ENCODE peak calls at places on chromosome 4, in eight cellular contexts. One of them, this sample, is unnamed.
A peak's percentile ranks its signal among the peaks of the same experiment; 100 is the strongest.

GRCh38 chr4:151021637-151022334 is 6.7 kb upstream of the LRBA start:
- DNase-seq in epithelial cell of esophagus: no peak
- DNase-seq in HFF-Myc: no peak
- DNase-seq in astrocyte: no peak
- DNase-seq in Panc1: no peak
- DNase-seq in AG04449: no peak
- DNase-seq in Caco-2: no peak
- DNase-seq in IMR-90: no peak
- DNase-seq in this sample: no peak

GRCh38 chr4:79653871-79654270 is 245.8 kb upstream of the GK2 start:
- DNase-seq in Panc1: no peak
- DNase-seq in HFF-Myc: no peak
- DNase-seq in IMR-90: no peak
- DNase-seq in epithelial cell of esophagus: peak; percentile 65
- DNase-seq in AG04449: no peak
- DNase-seq in astrocyte: no peak
- DNase-seq in Caco-2: no peak
- DNase-seq in this sample: no peak

GRCh38 chr4:177127658-177128057 is 182.0 kb upstream of the NEIL3 start:
- DNase-seq in AG04449: no peak
- DNase-seq in IMR-90: peak; percentile 4
- DNase-seq in astrocyte: peak; percentile 55
- DNase-seq in Caco-2: no peak
- DNase-seq in epithelial cell of esophagus: peak; percentile 53
- DNase-seq in HFF-Myc: no peak
- DNase-seq in Panc1: no peak
- DNase-seq in this sample: no peak

GRCh38 chr4:1939664-1940509 is 68.7 kb downstream of the NSD2 start:
- DNase-seq in Panc1: no peak
- DNase-seq in epithelial cell of esophagus: peak; percentile 79
- DNase-seq in AG04449: peak; percentile 68
- DNase-seq in HFF-Myc: peak; percentile 86
- DNase-seq in astrocyte: peak; percentile 98
- DNase-seq in Caco-2: no peak
- DNase-seq in IMR-90: peak; percentile 95
- DNase-seq in this sample: no peak

GRCh38 chr4:112807999-112808398 is 171.1 kb downstream of the LARP7 start:
- DNase-seq in Panc1: no peak
- DNase-seq in epithelial cell of esophagus: no peak
- DNase-seq in IMR-90: no peak
- DNase-seq in astrocyte: no peak
- DNase-seq in AG04449: no peak
- DNase-seq in Caco-2: no peak
- DNase-seq in HFF-Myc: no peak
- DNase-seq in this sample: no peak

GRCh38 chr4:61373901-61374611 is 173.9 kb downstream of the ADGRL3 start:
- DNase-seq in HFF-Myc: no peak
- DNase-seq in Panc1: no peak
- DNase-seq in AG04449: no peak
- DNase-seq in Caco-2: no peak
- DNase-seq in astrocyte: peak; percentile 64
- DNase-seq in IMR-90: peak; percentile 7
- DNase-seq in epithelial cell of esophagus: peak; percentile 61
- DNase-seq in this sample: no peak

GRCh38 chr4:72448231-72448630 is 120.8 kb downstream of the ADAMTS3 start:
- DNase-seq in Caco-2: no peak
- DNase-seq in astrocyte: no peak
- DNase-seq in epithelial cell of esophagus: peak; percentile 66
- DNase-seq in AG04449: no peak
- DNase-seq in IMR-90: no peak
- DNase-seq in Panc1: no peak
- DNase-seq in HFF-Myc: no peak
- DNase-seq in this sample: no peak

GRCh38 chr4:28879900-28880299 is 1840.3 kb upstream of the PCDH7 start:
- DNase-seq in Caco-2: no peak
- DNase-seq in astrocyte: no peak
- DNase-seq in IMR-90: no peak
- DNase-seq in AG04449: no peak
- DNase-seq in epithelial cell of esophagus: no peak
- DNase-seq in HFF-Myc: no peak
- DNase-seq in Panc1: no peak
- DNase-seq in this sample: no peak

GRCh38 chr4:6568689-6569332 is 6.2 kb upstream of the MAN2B2 start:
- DNase-seq in Panc1: no peak
- DNase-seq in IMR-90: peak; percentile 79
- DNase-seq in AG04449: peak; percentile 21
- DNase-seq in Caco-2: no peak
- DNase-seq in epithelial cell of esophagus: peak; percentile 83
- DNase-seq in astrocyte: peak; percentile 78
- DNase-seq in HFF-Myc: no peak
- DNase-seq in this sample: no peak

GRCh38 chr4:45693746-45694145 is 430.1 kb downstream of the GABRG1 start:
- DNase-seq in HFF-Myc: no peak
- DNase-seq in AG04449: no peak
- DNase-seq in Panc1: no peak
- DNase-seq in Caco-2: no peak
- DNase-seq in IMR-90: no peak
- DNase-seq in epithelial cell of esophagus: no peak
- DNase-seq in astrocyte: no peak
- DNase-seq in this sample: no peak

GRCh38 chr4:98581126-98581525 is 77.3 kb downstream of the TSPAN5 start:
- DNase-seq in AG04449: no peak
- DNase-seq in astrocyte: no peak
- DNase-seq in epithelial cell of esophagus: no peak
- DNase-seq in IMR-90: no peak
- DNase-seq in Caco-2: no peak
- DNase-seq in Panc1: no peak
- DNase-seq in HFF-Myc: no peak
- DNase-seq in this sample: no peak

GRCh38 chr4:151798678-151799416 is 38.0 kb upstream of the GATB start:
- DNase-seq in Panc1: no peak
- DNase-seq in epithelial cell of esophagus: no peak
- DNase-seq in IMR-90: no peak
- DNase-seq in AG04449: no peak
- DNase-seq in HFF-Myc: no peak
- DNase-seq in astrocyte: no peak
- DNase-seq in Caco-2: no peak
- DNase-seq in this sample: peak; percentile 73

GRCh38 chr4:139145552-139145932 is 31.5 kb downstream of the ELF2 start:
- DNase-seq in HFF-Myc: no peak
- DNase-seq in Panc1: no peak
- DNase-seq in astrocyte: no peak
- DNase-seq in IMR-90: no peak
- DNase-seq in epithelial cell of esophagus: no peak
- DNase-seq in Caco-2: no peak
- DNase-seq in AG04449: no peak
- DNase-seq in this sample: no peak

GRCh38 chr4:20251061-20251795 is 477 bp upstream of the SLIT2 start:
- DNase-seq in Caco-2: no peak
- DNase-seq in Panc1: no peak
- DNase-seq in IMR-90: peak; percentile 16
- DNase-seq in epithelial cell of esophagus: no peak
- DNase-seq in AG04449: no peak
- DNase-seq in HFF-Myc: no peak
- DNase-seq in astrocyte: no peak
- DNase-seq in this sample: no peak

GRCh38 chr4:113935190-113935589 is 44.3 kb downstream of the ARSJ start:
- DNase-seq in astrocyte: no peak
- DNase-seq in Caco-2: no peak
- DNase-seq in HFF-Myc: no peak
- DNase-seq in IMR-90: peak; percentile 26
- DNase-seq in Panc1: no peak
- DNase-seq in epithelial cell of esophagus: peak; percentile 51
- DNase-seq in AG04449: no peak
- DNase-seq in this sample: no peak

GRCh38 chr4:52665592-52665991 is 6.5 kb upstream of the USP46 start:
- DNase-seq in HFF-Myc: no peak
- DNase-seq in IMR-90: no peak
- DNase-seq in AG04449: no peak
- DNase-seq in Panc1: peak; percentile 24
- DNase-seq in astrocyte: no peak
- DNase-seq in Caco-2: no peak
- DNase-seq in epithelial cell of esophagus: peak; percentile 43
- DNase-seq in this sample: peak; percentile 63

DNA sequence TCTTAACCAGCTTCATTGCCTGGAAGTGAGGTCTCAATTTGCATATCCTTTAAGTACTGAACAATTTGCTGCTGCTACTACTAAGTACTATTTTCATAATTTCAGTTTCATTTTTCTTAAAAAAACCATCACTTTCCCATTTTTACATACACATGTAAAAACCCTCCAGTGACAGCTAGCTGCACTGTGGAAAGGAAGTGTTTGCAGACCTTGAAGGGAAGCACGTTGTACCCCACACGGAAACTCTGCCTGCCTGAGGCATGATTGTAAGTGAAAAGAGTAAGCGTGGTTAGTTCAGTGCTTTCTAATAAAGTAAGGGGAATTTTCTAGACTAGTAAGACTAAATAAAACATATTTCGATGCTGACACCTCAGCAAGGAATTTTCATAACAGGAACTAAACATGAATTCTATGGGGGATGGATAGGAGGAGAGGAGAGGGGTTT is 103.6 kb downstream of the RAPGEF2 start:
- DNase-seq in HFF-Myc: no peak
- DNase-seq in astrocyte: peak; percentile 61
- DNase-seq in AG04449: peak; percentile 21
- DNase-seq in Caco-2: no peak
- DNase-seq in IMR-90: peak; percentile 76
- DNase-seq in Panc1: no peak
- DNase-seq in epithelial cell of esophagus: peak; percentile 43
- DNase-seq in this sample: peak; percentile 88
- H3K4me3 ChIP-seq in HFF-Myc: no peak overlapping the region
- H3K4me3 ChIP-seq in astrocyte: no peak overlapping the region
- H3K4me3 ChIP-seq in AG04449: no peak overlapping the region
- H3K4me3 ChIP-seq in Caco-2: no peak overlapping the region
- H3K4me3 ChIP-seq in IMR-90: no peak overlapping the region
- H3K4me3 ChIP-seq in Panc1: no peak overlapping the region
- H3K4me3 ChIP-seq in epithelial cell of esophagus: no peak overlapping the region
- H3K4me3 ChIP-seq in this sample: no peak overlapping the region

GRCh38 chr4:183758006-183758734 is 99.1 kb downstream of the TRAPPC11 start:
- DNase-seq in astrocyte: no peak
- DNase-seq in Caco-2: no peak
- DNase-seq in IMR-90: no peak
- DNase-seq in epithelial cell of esophagus: no peak
- DNase-seq in Panc1: no peak
- DNase-seq in AG04449: no peak
- DNase-seq in HFF-Myc: no peak
- DNase-seq in this sample: no peak
- TF ChIP-seq CTCF in astrocyte: no peak
- TF ChIP-seq CTCF in Caco-2: peak; percentile 4
- TF ChIP-seq CTCF in IMR-90: peak; percentile 9
- TF ChIP-seq CTCF in epithelial cell of esophagus: peak; percentile 17
- TF ChIP-seq CTCF in Panc1: peak; percentile 53
- TF ChIP-seq CTCF in AG04449: peak; percentile 23
- TF ChIP-seq CTCF in HFF-Myc: peak; percentile 43
- TF ChIP-seq CTCF in this sample: no peak

DNA sequence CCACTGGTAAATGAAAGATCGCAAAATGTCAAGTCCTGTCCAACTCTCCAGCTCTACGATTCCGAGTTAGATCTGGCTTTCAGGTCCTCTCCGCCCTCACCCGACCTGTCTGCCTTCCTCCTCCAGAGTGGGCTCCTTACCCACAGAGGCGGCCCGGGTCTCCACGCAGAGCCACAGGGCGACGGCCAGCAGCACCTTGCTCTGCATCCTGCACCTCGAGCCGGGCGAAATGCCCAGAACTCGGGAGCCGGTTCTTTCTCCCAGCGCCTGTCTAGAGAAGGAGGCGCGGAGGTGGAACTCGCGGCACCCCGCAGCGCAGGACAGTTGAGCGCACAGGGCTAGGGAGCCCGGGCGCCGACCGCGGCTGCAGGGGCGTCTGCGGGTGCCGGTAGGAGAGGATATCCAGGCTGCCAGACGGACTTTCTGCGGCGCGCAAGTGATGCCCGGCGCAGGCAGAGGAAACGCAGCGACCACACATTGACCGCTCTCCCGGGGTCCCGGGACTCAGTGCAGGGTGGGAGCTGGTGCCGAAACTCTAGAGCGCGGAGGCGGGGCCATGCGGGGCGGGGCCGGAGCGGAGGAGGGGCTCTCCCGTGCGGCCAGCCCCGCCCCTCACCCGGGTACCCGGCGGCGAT is at the start of gene KDR:
- DNase-seq in epithelial cell of esophagus: peak; percentile 21
- DNase-seq in Caco-2: no peak
- DNase-seq in HFF-Myc: no peak
- DNase-seq in AG04449: no peak
- DNase-seq in IMR-90: no peak
- DNase-seq in Panc1: no peak
- DNase-seq in astrocyte: peak; percentile 23
- DNase-seq in this sample: no peak
- H3K4me3 ChIP-seq in epithelial cell of esophagus: peak within 1 kb of the TSS; percentile 39
- H3K4me3 ChIP-seq in Caco-2: no peak within 1 kb of the TSS
- H3K4me3 ChIP-seq in HFF-Myc: peak within 1 kb of the TSS; percentile 37
- H3K4me3 ChIP-seq in AG04449: peak within 1 kb of the TSS; percentile 49
- H3K4me3 ChIP-seq in IMR-90: peak within 1 kb of the TSS; percentile 39
- H3K4me3 ChIP-seq in Panc1: peak within 1 kb of the TSS; percentile 23
- H3K4me3 ChIP-seq in astrocyte: peak within 1 kb of the TSS; percentile 70
- H3K4me3 ChIP-seq in this sample: no peak within 1 kb of the TSS

GRCh38 chr4:110096406-110096805 is 102.0 kb downstream of the ELOVL6 start:
- DNase-seq in HFF-Myc: no peak
- DNase-seq in IMR-90: no peak
- DNase-seq in epithelial cell of esophagus: no peak
- DNase-seq in Caco-2: no peak
- DNase-seq in AG04449: no peak
- DNase-seq in astrocyte: no peak
- DNase-seq in Panc1: no peak
- DNase-seq in this sample: no peak
- TF ChIP-seq CTCF in HFF-Myc: no peak
- TF ChIP-seq CTCF in IMR-90: no peak
- TF ChIP-seq CTCF in epithelial cell of esophagus: no peak
- TF ChIP-seq CTCF in Caco-2: no peak
- TF ChIP-seq CTCF in AG04449: no peak
- TF ChIP-seq CTCF in astrocyte: no peak
- TF ChIP-seq CTCF in Panc1: no peak
- TF ChIP-seq CTCF in this sample: no peak

GRCh38 chr4:140567722-140568121 is 1.0 kb downstream of the UCP1 start:
- DNase-seq in IMR-90: no peak
- DNase-seq in AG04449: no peak
- DNase-seq in astrocyte: peak; percentile 3
- DNase-seq in HFF-Myc: no peak
- DNase-seq in Caco-2: no peak
- DNase-seq in epithelial cell of esophagus: peak; percentile 24
- DNase-seq in Panc1: no peak
- DNase-seq in this sample: no peak

GRCh38 chr4:140571620-140572019 is 2.9 kb upstream of the UCP1 start:
- DNase-seq in HFF-Myc: no peak
- DNase-seq in AG04449: no peak
- DNase-seq in IMR-90: no peak
- DNase-seq in epithelial cell of esophagus: no peak
- DNase-seq in Caco-2: no peak
- DNase-seq in astrocyte: no peak
- DNase-seq in Panc1: no peak
- DNase-seq in this sample: no peak

GRCh38 chr4:140569307-140569638 is 512 bp upstream of the UCP1 start:
- DNase-seq in Caco-2: no peak
- DNase-seq in HFF-Myc: no peak
- DNase-seq in IMR-90: no peak
- DNase-seq in Panc1: no peak
- DNase-seq in epithelial cell of esophagus: no peak
- DNase-seq in astrocyte: no peak
- DNase-seq in AG04449: no peak
- DNase-seq in this sample: no peak

GRCh38 chr4:140568507-140569306 is at the start of gene UCP1:
- DNase-seq in astrocyte: no peak
- DNase-seq in epithelial cell of esophagus: peak; percentile 34
- DNase-seq in AG04449: no peak
- DNase-seq in Caco-2: peak; percentile 41
- DNase-seq in HFF-Myc: no peak
- DNase-seq in IMR-90: no peak
- DNase-seq in Panc1: no peak
- DNase-seq in this sample: no peak
- H3K4me3 ChIP-seq in astrocyte: peak within 1 kb of the TSS; percentile 61
- H3K4me3 ChIP-seq in epithelial cell of esophagus: peak within 1 kb of the TSS; percentile 38
- H3K4me3 ChIP-seq in AG04449: peak within 1 kb of the TSS; percentile 44
- H3K4me3 ChIP-seq in Caco-2: peak within 1 kb of the TSS; percentile 53
- H3K4me3 ChIP-seq in HFF-Myc: peak within 1 kb of the TSS; percentile 31
- H3K4me3 ChIP-seq in IMR-90: peak within 1 kb of the TSS; percentile 27
- H3K4me3 ChIP-seq in Panc1: peak within 1 kb of the TSS; percentile 32
- H3K4me3 ChIP-seq in this sample: no peak within 1 kb of the TSS

This sample was measured in GM12865.